ENCODE peak calls at places on chromosome 21, in four cellular contexts. F, W, D and N are unnamed samples.

GRCh38 chr21:44869860-44870747 is 3.4 kb downstream of the PTTG1IP start:
- DNase-seq in F (peak; percentile 96), W (no peak), D (no peak), N (no peak)

GRCh38 chr21:16573581-16573980 is 843.8 kb downstream of the USP25 start:
- DNase-seq in F (no peak), W (no peak), D (no peak), N (no peak)

GRCh38 chr21:33403128-33403785 is at the start of gene IFNGR2:
- DNase-seq in F (no peak), W (no peak), D (no peak), N (peak; percentile 92)

GRCh38 chr21:45366931-45367401 is 38.0 kb upstream of the COL18A1 start:
- DNase-seq in F (peak; percentile 74), W (no peak), D (no peak), N (peak; percentile 74)

GRCh38 chr21:18499761-18500376 is 96.3 kb upstream of the TMPRSS15 start:
- DNase-seq in F (peak; percentile 21), W (no peak), D (no peak), N (peak; percentile 13)

GRCh38 chr21:34807146-34807880 is 138.5 kb downstream of the CLIC6 start:
- DNase-seq in F (no peak), W (no peak), D (no peak), N (no peak)

GRCh38 chr21:32181415-32181814 is 97.4 kb downstream of the MIS18A start:
- DNase-seq in F (no peak), W (no peak), D (no peak), N (no peak)

GRCh38 chr21:45043541-45044020 is 30.8 kb upstream of the ADARB1 start:
- DNase-seq in F (no peak), W (no peak), D (no peak), N (no peak)

GRCh38 chr21:45027241-45028196 is 46.9 kb upstream of the ADARB1 start:
- DNase-seq in F (no peak), W (no peak), D (no peak), N (no peak)

GRCh38 chr21:42782723-42783247 is 96.6 kb downstream of the WDR4 start:
- DNase-seq in F (no peak), W (no peak), D (no peak), N (no peak)

GRCh38 chr21:16324630-16325029 is 594.8 kb downstream of the USP25 start:
- DNase-seq in F (no peak), W (no peak), D (no peak), N (no peak)

GRCh38 chr21:42692688-42693087 is 39.3 kb downstream of the PDE9A start:
- DNase-seq in F (no peak), W (no peak), D (no peak), N (no peak)

GRCh38 chr21:35338281-35338680 is 289.2 kb upstream of the RUNX1 start:
- DNase-seq in F (no peak), W (no peak), D (no peak), N (no peak)

GRCh38 chr21:44844256-44844655 is 26.4 kb upstream of the SUMO3 start:
- DNase-seq in F (no peak), W (no peak), D (no peak), N (no peak)

GRCh38 chr21:34243562-34243961 is 120.2 kb upstream of the KCNE2 start:
- DNase-seq in F (peak; percentile 5), W (no peak), D (no peak), N (no peak)

GRCh38 chr21:21712761-21713558 is 714.8 kb downstream of the NCAM2 start:
- DNase-seq in F (no peak), W (no peak), D (no peak), N (no peak)

GRCh38 chr21:16086936-16087335 is 357.2 kb downstream of the USP25 start:
- DNase-seq in F (no peak), W (no peak), D (no peak), N (no peak)

GRCh38 chr21:17931080-17931479 is 111.9 kb upstream of the C21orf91 start:
- DNase-seq in F (peak; percentile 6), W (no peak), D (peak; percentile 8), N (no peak)

GRCh38 chr21:32702702-32703101 is 25.1 kb downstream of the SYNJ1 start:
- DNase-seq in F (no peak), W (no peak), D (no peak), N (no peak)

GRCh38 chr21:32869459-32869858 is 97.9 kb upstream of the PAXBP1 start:
- DNase-seq in F (no peak), W (no peak), D (no peak), N (no peak)

GRCh38 chr21:34270406-34270805 is 93.4 kb upstream of the KCNE2 start:
- DNase-seq in F (no peak), W (no peak), D (no peak), N (no peak)

GRCh38 chr21:40165212-40165611 is 298.0 kb downstream of the PCP4 start:
- DNase-seq in F (no peak), W (no peak), D (no peak), N (no peak)

GRCh38 chr21:26098758-26099157 is 71.8 kb downstream of the APP start:
- DNase-seq in F (no peak), W (no peak), D (no peak), N (no peak)

GRCh38 chr21:22063140-22063539 is 1064.9 kb downstream of the NCAM2 start:
- DNase-seq in F (no peak), W (no peak), D (no peak), N (no peak)

GRCh38 chr21:38925923-38926322 is 120.2 kb downstream of the ETS2 start:
- DNase-seq in F (no peak), W (no peak), D (no peak), N (no peak)
- TF ChIP-seq ATF3 in F (no peak), W (no peak), D (no peak), N (no peak)

GRCh38 chr21:41627428-41627827 is 119.5 kb upstream of the TMPRSS2 start:
- DNase-seq in F (no peak), W (no peak), D (no peak), N (no peak)
- TF ChIP-seq BRCA1 in F (no peak), W (no peak), D (no peak), N (no peak)

GRCh38 chr21:41345934-41346685 is 15.7 kb upstream of the MX2 start:
- DNase-seq in F (no peak), W (no peak), D (no peak), N (no peak)
- TF ChIP-seq ATF3 in F (no peak), W (no peak), D (no peak), N (no peak)

GRCh38 chr21:37139902-37140301 is 66.8 kb downstream of the TTC3 start:
- DNase-seq in F (no peak), W (no peak), D (no peak), N (no peak)
- TF ChIP-seq BRCA1 in F (no peak), W (no peak), D (no peak), N (no peak)

GRCh38 chr21:46425061-46425460 is 33.6 kb upstream of the DIP2A start:
- DNase-seq in F (no peak), W (no peak), D (no peak), N (no peak)

GRCh38 chr21:46423546-46424061 is 35.1 kb upstream of the DIP2A start:
- DNase-seq in F (no peak), W (no peak), D (no peak), N (no peak)

GRCh38 chr21:46424062-46424591 is 34.6 kb upstream of the DIP2A start:
- DNase-seq in F (no peak), W (no peak), D (no peak), N (no peak)

GRCh38 chr21:46425566-46425965 is 33.1 kb upstream of the DIP2A start:
- DNase-seq in F (no peak), W (no peak), D (no peak), N (no peak)

GRCh38 chr21:46424621-46425020 is 34.1 kb upstream of the DIP2A start:
- DNase-seq in F (no peak), W (no peak), D (no peak), N (no peak)
- TF ChIP-seq ATF3 in F (no peak), W (no peak), D (no peak), N (no peak)

GRCh38 chr21:9750341-9751086 is 770.9 kb upstream of the TPTE start:
- DNase-seq in F (no peak), W (no peak), D (no peak), N (no peak)
- TF ChIP-seq BRCA1 in F (no peak), W (no peak), D (no peak), N (no peak)

GRCh38 chr21:36388076-36388475 is 2.9 kb downstream of the CHAF1B start:
- DNase-seq in F (no peak), W (no peak), D (no peak), N (no peak)
- TF ChIP-seq ATF3 in F (no peak), W (no peak), D (no peak), N (no peak)

GRCh38 chr21:29007135-29007534 is 12.0 kb downstream of the RWDD2B start:
- DNase-seq in F (no peak), W (no peak), D (no peak), N (no peak)

GRCh38 chr21:29007801-29008200 is 11.3 kb downstream of the RWDD2B start:
- DNase-seq in F (no peak), W (no peak), D (no peak), N (no peak)

GRCh38 chr21:29008373-29008772 is 10.8 kb downstream of the RWDD2B start:
- DNase-seq in F (no peak), W (no peak), D (no peak), N (no peak)

GRCh38 chr21:29005696-29006095 is 13.0 kb upstream of the LTN1 start:
- DNase-seq in F (no peak), W (no peak), D (no peak), N (no peak)

GRCh38 chr21:29002442-29003144 is 9.9 kb upstream of the LTN1 start:
- DNase-seq in F (peak; percentile 92), W (peak; percentile 91), D (peak; percentile 89), N (peak; percentile 97)
- TF ChIP-seq BRCA1 in F (no peak), W (no peak), D (no peak), N (no peak)